ENCODE peak calls at places on chromosomes 12 and 14, in seven cellular contexts. H is Caco-2, R is IMR-90, F is BE2C, Q is psoas muscle, W is cardiac muscle cell, V is esophagus muscularis mucosa. T is an unnamed sample. For H3K4me1, the result is how much of the 10 kb centered on the place peaks cover.

GRCh38 chr14:23401331-23401730 is 6.7 kb downstream of the MYH6 start:
- DNase-seq in H (no peak), R (no peak), F (no peak), Q (no peak), W (peak), V (no peak), T (peak)

GRCh38 chr12:47079365-47079893 is at the start of gene PCED1B:
- DNase-seq in H (peak), R (peak), F (peak), Q (peak), W (peak), V (no peak), T (peak)

GRCh38 chr14:29927596-29928341 is at the start of gene PRKD1:
- DNase-seq in H (no peak), R (peak), F (peak), Q (peak), W (peak), V (no peak), T (peak)

GRCh38 chr12:92796650-92797049 is 93.9 kb downstream of the PLEKHG7 start:
- DNase-seq in H (no peak), R (peak), F (no peak), Q (no peak), W (no peak), V (no peak), T (no peak)

GRCh38 chr12:46401703-46402102 is 29.1 kb upstream of the SLC38A2 start:
- DNase-seq in H (no peak), R (peak), F (peak), Q (no peak), W (peak), V (no peak), T (no peak)

GRCh38 chr12:104460041-104460757 is 3.5 kb downstream of the CHST11 start:
- DNase-seq in H (no peak), R (no peak), F (no peak), Q (no peak), W (no peak), V (no peak), T (no peak)

GRCh38 chr12:56221233-56221756 is 427 bp downstream of the RNF41 start:
- DNase-seq in H (peak), R (peak), F (peak), Q (peak), W (peak), V (no peak), T (peak)

GRCh38 chr14:62988967-62989366 is 56.3 kb downstream of the KCNH5 start:
- DNase-seq in H (no peak), R (peak), F (no peak), Q (no peak), W (no peak), V (no peak), T (no peak)

GRCh38 chr12:1115471-1116242 is 124.6 kb downstream of the ERC1 start:
- DNase-seq in H (no peak), R (peak), F (no peak), Q (no peak), W (peak), V (no peak), T (no peak)

GRCh38 chr12:47066278-47067048 is 13.0 kb upstream of the PCED1B start:
- DNase-seq in H (no peak), R (peak), F (no peak), Q (no peak), W (no peak), V (no peak), T (no peak)

GRCh38 chr14:81625343-81625742 is 91.7 kb upstream of the SEL1L start:
- DNase-seq in H (no peak), R (no peak), F (no peak), Q (no peak), W (peak), V (no peak), T (no peak)

GRCh38 chr14:34069854-34070582 is 119.1 kb upstream of the EGLN3 start:
- DNase-seq in H (no peak), R (no peak), F (no peak), Q (no peak), W (no peak), V (no peak), T (no peak)

GRCh38 chr14:91861091-91861490 is 6.2 kb downstream of the TC2N start:
- DNase-seq in H (no peak), R (no peak), F (no peak), Q (no peak), W (no peak), V (no peak), T (no peak)
- H3K4me1 ChIP-seq in H (under half), R (under half), F (under half), Q (under half), W (under half), V (under half), T (under half)

GRCh38 chr12:115456946-115457689 is 773.1 kb upstream of the TBX3 start:
- DNase-seq in H (peak), R (no peak), F (no peak), Q (no peak), W (peak), V (no peak), T (no peak)
- TF ChIP-seq CTCF in H (peak), R (no peak), F (peak), Q (no peak), W (no peak), V (no peak), T (no peak)

DNA sequence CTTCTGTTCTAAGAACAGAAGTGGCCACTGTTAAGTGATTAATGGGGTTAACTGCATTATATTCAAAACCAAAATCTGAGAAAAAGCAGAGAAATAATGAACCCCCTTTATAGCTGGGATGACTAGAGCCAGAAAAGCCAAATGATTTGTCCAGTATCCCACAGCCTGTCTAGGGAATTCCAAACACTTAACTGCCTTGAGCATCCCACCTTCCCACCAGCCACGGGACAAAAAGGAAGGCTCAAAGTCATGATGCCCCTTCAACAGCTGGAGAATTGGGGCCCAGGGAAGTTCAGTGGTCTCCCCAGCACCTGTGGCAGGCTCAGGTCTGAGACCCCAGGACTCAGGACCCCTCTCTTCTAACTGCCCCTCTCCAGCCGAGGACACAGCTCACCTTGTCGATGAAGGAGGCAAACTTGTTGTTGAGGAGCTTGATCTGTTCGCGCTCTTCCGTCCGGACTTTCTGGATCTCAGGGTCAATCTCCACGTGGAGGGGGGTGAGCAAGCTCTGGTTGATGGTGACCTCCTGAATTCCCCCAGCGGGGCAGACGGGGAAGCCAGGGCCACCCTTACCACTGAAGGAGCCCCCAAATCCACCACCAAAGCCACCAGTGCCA is 605 bp downstream of the KRT4 start:
- DNase-seq in H (no peak), R (no peak), F (no peak), Q (no peak), W (no peak), V (no peak), T (no peak)
- H3K4me3 ChIP-seq in H (no peak), R (no peak), F (no peak), Q (no peak), W (no peak), V (no peak), T (no peak)

GRCh38 chr12:100940503-100940902 is 145.9 kb downstream of the ANO4 start:
- DNase-seq in H (no peak), R (no peak), F (no peak), Q (no peak), W (no peak), V (no peak), T (no peak)

GRCh38 chr12:100935929-100936328 is 141.4 kb downstream of the ANO4 start:
- DNase-seq in H (no peak), R (no peak), F (no peak), Q (no peak), W (no peak), V (no peak), T (no peak)

DNA sequence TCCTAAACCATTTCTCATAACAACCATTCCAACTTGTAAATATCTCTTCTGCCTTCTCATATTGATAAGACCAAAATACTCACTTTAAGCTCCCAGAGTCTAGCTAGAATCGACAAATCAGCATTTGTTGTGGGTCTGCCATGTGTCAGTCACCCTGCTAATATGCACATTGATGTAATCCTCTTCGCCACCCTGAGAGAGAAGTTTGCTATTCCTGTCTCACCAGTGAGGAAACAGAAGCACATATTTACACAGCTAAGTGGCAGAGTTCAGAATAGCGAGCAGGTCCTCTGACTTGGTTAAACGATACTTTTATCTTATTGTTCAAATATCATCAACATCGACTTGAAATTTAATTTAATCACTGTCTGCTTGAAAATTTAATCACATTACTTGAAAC is 142.1 kb downstream of the ANO4 start:
- DNase-seq in H (no peak), R (no peak), F (no peak), Q (no peak), W (no peak), V (no peak), T (no peak)
- H3K4me1 ChIP-seq in H (under half), R (under half), F (under half), Q (under half), W (under half), V (under half), T (under half)

GRCh38 chr12:101599771-101600486 is 5.2 kb downstream of the MYBPC1 start:
- DNase-seq in H (no peak), R (no peak), F (no peak), Q (no peak), W (no peak), V (no peak), T (no peak)
- TF ChIP-seq CTCF in H (no peak), R (no peak), F (no peak), Q (no peak), W (no peak), V (no peak), T (no peak)